ENCODE peak calls at places on chromosomes 1 and 21, in eight cellular contexts. U is stimulated activated CD4-positive, alpha-beta T cell treated with anti-CD3 and anti-CD28 coated beads, Interleukin-15, amount 100 ng/mL, for 1 hour; A is T47D; X is glutamatergic neuron; J is GM19239; Z is NCI-H146; B is lower leg skin; E is Calu3. L is an unnamed sample.

GRCh38 chr1:31799895-31800676 is 15.7 kb downstream of the SPOCD1 start:
- DNase-seq in J (no peak), X (no peak), E (no peak), A (no peak), Z (no peak), U (no peak), B (peak; percentile 80), L (no peak)

GRCh38 chr1:67336157-67336556 is 28.5 kb downstream of the IL12RB2 start:
- DNase-seq in A (no peak), Z (no peak), X (no peak), B (no peak), E (no peak), U (no peak), J (no peak), L (no peak)

GRCh38 chr1:224106568-224107281 is 7.2 kb upstream of the FBXO28 start:
- DNase-seq in E (peak; percentile 68), J (peak; percentile 42), A (peak; percentile 55), X (no peak), U (no peak), B (no peak), Z (peak; percentile 66), L (peak; percentile 44)

GRCh38 chr1:12585536-12585935 is 32.5 kb downstream of the DHRS3 start:
- DNase-seq in J (no peak), Z (no peak), B (no peak), X (no peak), A (no peak), E (no peak), U (no peak), L (no peak)

GRCh38 chr1:61639218-61639617 is 85.7 kb downstream of the TM2D1 start:
- DNase-seq in U (no peak), Z (peak; percentile 7), X (no peak), E (no peak), A (no peak), B (no peak), J (no peak), L (peak; percentile 36)

GRCh38 chr1:231359113-231359512 is 21.0 kb downstream of the SPRTN start:
- DNase-seq in A (no peak), U (no peak), J (no peak), Z (no peak), X (no peak), E (no peak), B (no peak), L (no peak)

GRCh38 chr1:228471762-228472398 is 15.3 kb upstream of the RNF187 start:
- DNase-seq in E (no peak), J (no peak), U (no peak), B (peak; percentile 12), Z (peak; percentile 56), X (no peak), A (peak; percentile 43), L (peak; percentile 61)

GRCh38 chr1:221672160-221672762 is 69.6 kb downstream of the DUSP10 start:
- DNase-seq in A (no peak), B (no peak), E (no peak), U (no peak), J (no peak), X (no peak), Z (no peak), L (no peak)

GRCh38 chr1:13780780-13781179 is 80.8 kb downstream of the PRDM2 start:
- DNase-seq in B (no peak), E (no peak), J (no peak), Z (no peak), A (no peak), X (no peak), U (no peak), L (no peak)

GRCh38 chr1:30881266-30882181 is 27.0 kb downstream of the SDC3 start:
- DNase-seq in X (no peak), Z (no peak), U (no peak), J (peak; percentile 48), B (no peak), A (no peak), E (no peak), L (no peak)

GRCh38 chr1:114510235-114511047 is 562 bp downstream of the TRIM33 start:
- DNase-seq in A (peak; percentile 53), U (peak; percentile 9), Z (peak; percentile 78), J (peak; percentile 36), X (peak; percentile 55), B (peak; percentile 87), E (peak; percentile 34), L (peak; percentile 10)

GRCh38 chr1:199931666-199932377 is 95.7 kb upstream of the NR5A2 start:
- DNase-seq in J (no peak), A (peak; percentile 33), B (no peak), U (no peak), X (no peak), E (peak; percentile 26), Z (no peak), L (no peak)

GRCh38 chr21:24023402-24023801 is 1583.9 kb downstream of the MRPL39 start:
- DNase-seq in U (no peak), Z (peak; percentile 66), J (no peak), B (no peak), X (no peak), E (no peak), A (no peak), L (peak; percentile 68)

GRCh38 chr1:15336866-15337265 is 72.8 kb upstream of the EFHD2 start:
- DNase-seq in E (no peak), U (no peak), B (no peak), A (no peak), Z (no peak), X (no peak), J (no peak), L (no peak)

GRCh38 chr1:153932593-153933131 is 9.9 kb upstream of the GATAD2B start:
- DNase-seq in B (no peak), Z (no peak), X (no peak), A (no peak), J (no peak), E (no peak), U (no peak), L (no peak)

GRCh38 chr1:202324646-202325045 is 17.1 kb downstream of the UBE2T start:
- DNase-seq in X (no peak), U (no peak), A (no peak), J (no peak), E (no peak), Z (no peak), B (no peak), L (no peak)

GRCh38 chr21:33771976-33772375 is 129.7 kb downstream of the ITSN1 start:
- DNase-seq in J (no peak), E (no peak), X (no peak), B (no peak), U (no peak), Z (no peak), A (no peak), L (no peak)

GRCh38 chr1:184705271-184705670 is 49.4 kb downstream of the EDEM3 start:
- DNase-seq in J (no peak), E (no peak), B (no peak), A (no peak), Z (no peak), U (no peak), X (no peak), L (no peak)

GRCh38 chr1:159916240-159917051 is 8.9 kb downstream of the TAGLN2 start:
- DNase-seq in Z (no peak), U (no peak), E (peak; percentile 50), A (peak; percentile 87), J (no peak), B (no peak), X (no peak), L (no peak)

GRCh38 chr1:204729516-204729915 is 44.0 kb upstream of the LRRN2 start:
- DNase-seq in Z (no peak), A (no peak), X (no peak), U (no peak), B (peak; percentile 34), E (no peak), J (no peak), L (no peak)

L was measured in COR-L47.